ENCODE peak calls at places on chromosomes 6 and 20, in nine cellular contexts. J is stimulated activated CD4-positive, alpha-beta T cell treated with anti-CD3 and anti-CD28 coated beads, Interleukin-4, amount 100 ng/mL, for 48 hours; F is amygdala; W is adrenal gland; G is NCI-H2081; Y is AG08395; C is AG09319; U is KBM-7; K is WTC11. V is an unnamed sample.
A peak's percentile ranks its signal among the peaks of the same experiment; 100 is the strongest.

GRCh38 chr6:165653607-165654006 is 9.4 kb downstream of the PDE10A start:
- DNase-seq in J (no peak), F (no peak), W (no peak), G (no peak), Y (no peak), C (no peak), U (no peak), K (no peak), V (no peak)

GRCh38 chr20:15310361-15310760 is 972.9 kb upstream of the FLRT3 start:
- DNase-seq in J (no peak), F (no peak), W (no peak), G (no peak), Y (no peak), C (peak; percentile 4), U (no peak), K (no peak), V (no peak)

GRCh38 chr6:100484474-100484873 is 19.8 kb upstream of the SIM1 start:
- DNase-seq in J (no peak), F (no peak), W (no peak), G (no peak), Y (no peak), C (no peak), U (no peak), K (no peak), V (no peak)

GRCh38 chr20:56247954-56248782 is at the start of gene MC3R:
- DNase-seq in J (peak; percentile 22), F (peak; percentile 11), W (peak; percentile 75), G (peak; percentile 26), Y (peak; percentile 27), C (peak; percentile 3), U (peak; percentile 51), K (peak; percentile 17), V (peak; percentile 4)

GRCh38 chr6:41691426-41692079 is 43.9 kb downstream of the TFEB start:
- DNase-seq in J (no peak), F (no peak), W (no peak), G (no peak), Y (no peak), C (no peak), U (no peak), K (no peak), V (no peak)

GRCh38 chr20:20395856-20396600 is 28.1 kb downstream of the INSM1 start:
- DNase-seq in J (no peak), F (no peak), W (no peak), G (peak; percentile 74), Y (no peak), C (no peak), U (no peak), K (peak; percentile 25), V (no peak)

GRCh38 chr6:10577112-10577511 is 56.0 kb downstream of the GCNT2 start:
- DNase-seq in J (no peak), F (no peak), W (no peak), G (no peak), Y (no peak), C (no peak), U (no peak), K (no peak), V (no peak)

GRCh38 chr6:5968817-5969726 is 37.7 kb downstream of the NRN1 start:
- DNase-seq in J (no peak), F (no peak), W (peak; percentile 77), G (no peak), Y (peak; percentile 80), C (no peak), U (peak; percentile 41), K (no peak), V (no peak)

GRCh38 chr20:60170116-60170515 is 211.9 kb downstream of the CDH26 start:
- DNase-seq in J (no peak), F (no peak), W (no peak), G (no peak), Y (no peak), C (no peak), U (peak; percentile 72), K (no peak), V (no peak)

GRCh38 chr20:12963456-12963855 is 45.3 kb upstream of the SPTLC3 start:
- DNase-seq in J (no peak), F (no peak), W (no peak), G (no peak), Y (no peak), C (no peak), U (no peak), K (no peak), V (no peak)

GRCh38 chr6:84897874-84898635 is 133.7 kb upstream of the TBX18 start:
- DNase-seq in J (no peak), F (no peak), W (no peak), G (no peak), Y (peak; percentile 22), C (no peak), U (no peak), K (no peak), V (no peak)

GRCh38 chr6:81054011-81054410 is 698.5 kb downstream of the TENT5A start:
- DNase-seq in J (no peak), F (no peak), W (no peak), G (no peak), Y (no peak), C (no peak), U (no peak), K (no peak), V (no peak)

GRCh38 chr6:37698264-37699137 is 818 bp upstream of the MDGA1 start:
- DNase-seq in J (peak; percentile 42), F (no peak), W (peak; percentile 62), G (peak; percentile 41), Y (peak; percentile 52), C (no peak), U (peak; percentile 67), K (peak; percentile 71), V (no peak)

GRCh38 chr6:8633762-8634161 is 198.4 kb upstream of the SLC35B3 start:
- DNase-seq in J (no peak), F (no peak), W (no peak), G (no peak), Y (no peak), C (no peak), U (no peak), K (no peak), V (no peak)

GRCh38 chr6:27312146-27312949 is at the start of gene POM121L2:
- DNase-seq in J (peak; percentile 52), F (no peak), W (peak; percentile 46), G (peak; percentile 83), Y (peak; percentile 46), C (no peak), U (peak; percentile 11), K (peak; percentile 84), V (no peak)

GRCh38 chr20:37349517-37350491 is 3.9 kb downstream of the SRC start:
- DNase-seq in J (no peak), F (no peak), W (peak; percentile 86), G (no peak), Y (no peak), C (no peak), U (no peak), K (no peak), V (no peak)

GRCh38 chr20:62804632-62805364 is at the start of gene OGFR:
- DNase-seq in J (peak; percentile 44), F (peak; percentile 27), W (peak; percentile 60), G (peak; percentile 40), Y (peak; percentile 76), C (no peak), U (no peak), K (peak; percentile 63), V (peak; percentile 39)

GRCh38 chr6:1424306-1424927 is 35.0 kb downstream of the FOXF2 start:
- DNase-seq in J (no peak), F (no peak), W (peak; percentile 65), G (peak; percentile 22), Y (peak; percentile 90), C (peak; percentile 56), U (peak; percentile 33), K (peak; percentile 68), V (no peak)

GRCh38 chr20:44470327-44470726 is 5.3 kb upstream of the TTPAL start:
- DNase-seq in J (no peak), F (no peak), W (no peak), G (no peak), Y (no peak), C (no peak), U (no peak), K (no peak), V (no peak)

GRCh38 chr20:2210646-2211556 is 84.9 kb upstream of the TGM3 start:
- DNase-seq in J (no peak), F (no peak), W (peak; percentile 57), G (no peak), Y (peak; percentile 85), C (no peak), U (no peak), K (no peak), V (no peak)

GRCh38 chr20:44629542-44629941 is 22.0 kb downstream of the ADA start:
- DNase-seq in J (no peak), F (no peak), W (no peak), G (no peak), Y (no peak), C (no peak), U (no peak), K (no peak), V (no peak)